ENCODE peak calls at places on chromosomes 11 and 22, in four cellular contexts. R is GM12878, O is HepG2, T is K562. A is an unnamed sample.

GRCh38 chr11:119599864-119600593 is 129.0 kb downstream of the NECTIN1 start:
- DNase-seq in O (no peak), T (no peak), R (no peak), A (no peak)

GRCh38 chr11:3001496-3001895 is 9.4 kb upstream of the NAP1L4 start:
- DNase-seq in O (no peak), T (no peak), R (no peak), A (no peak)

GRCh38 chr11:5257296-5257695 is 2.7 kb upstream of the HBG2 start:
- DNase-seq in O (no peak), R (no peak), T (no peak), A (no peak)

GRCh38 chr11:99513368-99513767 is 492.6 kb downstream of the CNTN5 start:
- DNase-seq in O (no peak), T (no peak), R (no peak), A (no peak)

GRCh38 chr11:72840780-72841179 is 26.6 kb downstream of the ATG16L2 start:
- DNase-seq in O (no peak), R (no peak), T (no peak), A (no peak)

GRCh38 chr11:60891103-60891741 is 15.2 kb downstream of the PRPF19 start:
- DNase-seq in T (peak), O (no peak), R (no peak), A (no peak)

GRCh38 chr22:41444360-41445170 is 2.0 kb downstream of the TOB2 start:
- DNase-seq in R (peak), T (peak), O (peak), A (peak)

GRCh38 chr11:122556605-122557004 is 98.9 kb upstream of the UBASH3B start:
- DNase-seq in O (no peak), R (no peak), T (no peak), A (no peak)

GRCh38 chr22:37569921-37570660 is 9.8 kb downstream of the LGALS2 start:
- DNase-seq in R (no peak), O (no peak), T (peak), A (no peak)

GRCh38 chr11:15158351-15159015 is 43.8 kb downstream of the INSC start:
- DNase-seq in T (no peak), O (no peak), R (no peak), A (no peak)

GRCh38 chr11:101127699-101128570 is 1.7 kb downstream of the PGR start:
- DNase-seq in O (no peak), T (peak), R (no peak), A (no peak)

GRCh38 chr11:123253223-123253622 is 58.2 kb upstream of the CLMP start:
- DNase-seq in R (no peak), T (no peak), O (no peak), A (no peak)

GRCh38 chr11:2302844-2303626 is 1.2 kb downstream of the TSPAN32 start:
- DNase-seq in R (no peak), O (no peak), T (no peak), A (no peak)

GRCh38 chr11:65692367-65692766 is 19.7 kb upstream of the KAT5 start:
- DNase-seq in R (no peak), T (peak), O (no peak), A (no peak)

GRCh38 chr11:95698939-95699562 is 90.5 kb downstream of the FAM76B start:
- DNase-seq in O (peak), R (no peak), T (no peak), A (no peak)

GRCh38 chr11:119518746-119519382 is 95.9 kb upstream of the THY1 start:
- DNase-seq in T (peak), O (no peak), R (no peak), A (no peak)

GRCh38 chr11:8933931-8934330 is 1.2 kb upstream of the C11orf16 start:
- DNase-seq in O (no peak), R (no peak), T (no peak), A (no peak)

GRCh38 chr11:92423133-92423532 is 198.5 kb downstream of the FAT3 start:
- DNase-seq in O (no peak), T (no peak), R (no peak), A (no peak)

GRCh38 chr22:29146101-29146560 is 59.6 kb upstream of the EMID1 start:
- DNase-seq in O (no peak), T (no peak), R (no peak), A (no peak)

GRCh38 chr11:43376065-43376464 is 17.3 kb downstream of the TTC17 start:
- DNase-seq in R (no peak), T (no peak), O (no peak), A (no peak)

GRCh38 chr11:34680206-34680605 is 59.3 kb downstream of the EHF start:
- DNase-seq in R (no peak), O (no peak), T (no peak), A (no peak)

GRCh38 chr11:132895340-132895739 is 637.0 kb downstream of the OPCML start:
- DNase-seq in R (no peak), T (no peak), O (no peak), A (no peak)

DNA sequence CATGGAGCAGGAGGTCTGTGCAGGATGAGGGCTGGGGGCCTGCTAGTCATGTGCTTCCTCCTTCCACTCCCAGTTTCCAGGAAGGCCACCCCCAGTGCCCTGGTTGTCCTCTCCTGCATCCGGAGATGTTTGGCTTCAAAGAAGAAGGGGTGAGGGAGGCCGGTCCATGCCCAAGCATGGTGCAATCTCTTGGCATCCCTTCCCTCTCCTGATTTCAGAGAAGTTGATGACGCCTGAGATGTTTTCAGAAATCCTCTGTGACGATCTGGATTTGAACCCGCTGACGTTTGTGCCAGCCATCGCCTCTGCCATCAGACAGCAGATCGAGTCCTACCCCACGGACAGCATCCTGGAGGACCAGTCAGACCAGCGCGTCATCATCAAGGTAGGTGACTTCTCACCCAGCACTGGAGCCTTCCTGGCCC is 22.2 kb downstream of the DERL3 start:
- DNase-seq in R (no peak), O (no peak), T (no peak), A (no peak)
- TF ChIP-seq USF2 in R (no peak), O (no peak), T (no peak), A (no peak)

GRCh38 chr11:129237880-129238638 is 45.9 kb upstream of the ARHGAP32 start:
- DNase-seq in O (no peak), T (no peak), R (no peak), A (no peak)
- TF ChIP-seq RAD21 in O (no peak), T (no peak), R (no peak), A (no peak)

GRCh38 chr22:45722006-45722405 is 50.4 kb downstream of the ATXN10 start:
- DNase-seq in O (no peak), T (no peak), R (peak), A (no peak)

GRCh38 chr22:45718391-45718790 is 46.8 kb downstream of the ATXN10 start:
- DNase-seq in T (no peak), O (no peak), R (no peak), A (no peak)

GRCh38 chr22:45720875-45721378 is 49.3 kb downstream of the ATXN10 start:
- DNase-seq in T (no peak), O (no peak), R (no peak), A (no peak)

GRCh38 chr22:45717787-45718186 is 46.2 kb downstream of the ATXN10 start:
- DNase-seq in T (no peak), O (no peak), R (no peak), A (peak)
- TF ChIP-seq JUNB in T (no peak), O (no peak), R (no peak), A (no peak)

GRCh38 chr11:64268687-64269379 is 15.6 kb downstream of the BAD start:
- DNase-seq in O (peak), R (no peak), T (peak), A (no peak)
- TF ChIP-seq USF2 in O (no peak), R (no peak), T (no peak), A (no peak)

GRCh38 chr11:88357323-88358039 is 19.9 kb upstream of the CTSC start:
- DNase-seq in O (no peak), T (peak), R (peak), A (no peak)
- TF ChIP-seq RAD21 in O (no peak), T (no peak), R (no peak), A (no peak)